ENCODE peak calls at places on chromosomes 3 and 15, in six cellular contexts. Y is cardiac muscle cell; Z is thoracic aorta; L is fibroblast of the aortic adventitia; T is AG10803; M is CD4-positive, alpha-beta T cell. H is an unnamed sample.

GRCh38 chr15:78082106-78082742 is 4.7 kb upstream of the TBC1D2B start:
- DNase-seq in Z (no peak), M (no peak), T (no peak), L (no peak), Y (no peak), H (no peak)

GRCh38 chr3:71962561-71963240 is 177.8 kb upstream of the PROK2 start:
- DNase-seq in M (no peak), T (peak), L (peak), Z (no peak), Y (no peak), H (no peak)

GRCh38 chr3:102460579-102460978 is 25.8 kb downstream of the ZPLD1 start:
- DNase-seq in T (no peak), Z (no peak), L (no peak), M (no peak), Y (no peak), H (no peak)

GRCh38 chr15:84813435-84813834 is 3.7 kb upstream of the ALPK3 start:
- DNase-seq in M (no peak), Z (no peak), T (no peak), Y (no peak), L (no peak), H (no peak)

GRCh38 chr15:101391981-101392566 is 97.0 kb upstream of the SNRPA1 start:
- DNase-seq in M (no peak), Z (no peak), T (no peak), Y (no peak), L (no peak), H (no peak)

GRCh38 chr3:58646503-58646902 is 20.1 kb downstream of the FAM3D start:
- DNase-seq in Y (no peak), M (no peak), T (peak), Z (no peak), L (peak), H (no peak)

GRCh38 chr15:97126556-97127233 is 796.2 kb downstream of the NR2F2 start:
- DNase-seq in T (no peak), Z (no peak), Y (no peak), M (no peak), L (no peak), H (no peak)

GRCh38 chr3:140595295-140595694 is 82.6 kb upstream of the TRIM42 start:
- DNase-seq in T (no peak), Z (no peak), L (peak), Y (no peak), M (no peak), H (no peak)

GRCh38 chr3:117285721-117286120 is 576.1 kb downstream of the TUSC7 start:
- DNase-seq in Z (no peak), M (no peak), T (no peak), Y (no peak), L (no peak), H (no peak)

GRCh38 chr3:171417813-171418212 is 42.4 kb downstream of the TNIK start:
- DNase-seq in Z (no peak), L (peak), M (no peak), Y (no peak), T (peak), H (no peak)

GRCh38 chr15:77851696-77852095 is 219.0 kb upstream of the LINGO1 start:
- DNase-seq in Z (no peak), M (no peak), L (no peak), T (no peak), Y (no peak), H (peak)

GRCh38 chr15:101504866-101505609 is 15.5 kb upstream of the PCSK6 start:
- DNase-seq in Z (no peak), M (no peak), Y (no peak), L (no peak), T (peak), H (no peak)

GRCh38 chr3:132210476-132211346 is 106.5 kb upstream of the ACP3 start:
- DNase-seq in M (no peak), L (no peak), Z (no peak), T (no peak), Y (peak), H (no peak)

GRCh38 chr3:75272708-75273107 is 391.4 kb upstream of the FRG2C start:
- DNase-seq in Z (no peak), M (no peak), L (peak), T (peak), Y (no peak), H (no peak)

GRCh38 chr3:151379083-151379734 is 5.3 kb downstream of the P2RY12 start:
- DNase-seq in Y (peak), T (no peak), Z (no peak), M (no peak), L (no peak), H (no peak)

GRCh38 chr15:40937762-40938529 is 8.8 kb downstream of the DLL4 start:
- DNase-seq in L (no peak), Z (no peak), Y (no peak), T (peak), M (no peak), H (no peak)

GRCh38 chr3:132407025-132407424 is 10.3 kb upstream of the DNAJC13 start:
- DNase-seq in Y (no peak), T (no peak), M (no peak), L (no peak), Z (no peak), H (no peak)

GRCh38 chr15:69398541-69398940 is 15.6 kb upstream of the KIF23 start:
- DNase-seq in T (peak), Z (no peak), L (no peak), Y (no peak), M (no peak), H (no peak)

GRCh38 chr3:65339160-65339559 is 651.4 kb upstream of the ADAMTS9 start:
- DNase-seq in T (no peak), L (no peak), Z (no peak), M (no peak), Y (no peak), H (no peak)

GRCh38 chr3:168545591-168545990 is 449.9 kb upstream of the GOLIM4 start:
- DNase-seq in L (peak), T (no peak), Z (no peak), M (no peak), Y (peak), H (no peak)

GRCh38 chr3:149277338-149277813 is 55.7 kb upstream of the CP start:
- DNase-seq in L (peak), T (peak), M (no peak), Y (no peak), Z (no peak), H (no peak)

GRCh38 chr3:72587282-72587681 is 261.0 kb downstream of the SHQ1 start:
- DNase-seq in L (no peak), Y (no peak), M (no peak), T (no peak), Z (no peak), H (no peak)

GRCh38 chr15:63858881-63859280 is 25.1 kb upstream of the HERC1 start:
- DNase-seq in L (peak), Z (no peak), Y (no peak), M (no peak), T (peak), H (no peak)

GRCh38 chr3:26536955-26537354 is 85.6 kb upstream of the LRRC3B start:
- DNase-seq in T (no peak), Z (no peak), L (no peak), Y (no peak), M (no peak), H (no peak)

GRCh38 chr15:65211157-65211982 is at the start of gene CILP:
- DNase-seq in Z (no peak), M (no peak), Y (peak), L (peak), T (peak), H (no peak)

GRCh38 chr3:184144505-184144904 is 9.3 kb downstream of the EIF2B5 start:
- DNase-seq in Y (no peak), M (no peak), Z (no peak), L (no peak), T (no peak), H (peak)

GRCh38 chr15:97479957-97480356 is 480.5 kb upstream of the ARRDC4 start:
- DNase-seq in Z (no peak), L (no peak), T (no peak), Y (no peak), M (no peak), H (no peak)

GRCh38 chr3:189967254-189967865 is 153.3 kb downstream of the P3H2 start:
- DNase-seq in L (peak), T (peak), Z (no peak), Y (peak), M (no peak), H (no peak)

GRCh38 chr3:94115482-94115881 is 52.6 kb downstream of the NSUN3 start:
- DNase-seq in T (peak), Z (no peak), Y (no peak), L (peak), M (no peak), H (no peak)

GRCh38 chr15:82126346-82126745 is 80.5 kb upstream of the MEX3B start:
- DNase-seq in Y (no peak), L (no peak), T (no peak), Z (no peak), M (no peak), H (no peak)

GRCh38 chr3:18223591-18224338 is 201.4 kb downstream of the SATB1 start:
- DNase-seq in Y (no peak), Z (no peak), L (no peak), M (no peak), T (no peak), H (no peak)

GRCh38 chr15:77333166-77333565 is 86.7 kb downstream of the PEAK1 start:
- DNase-seq in M (no peak), Z (no peak), T (no peak), Y (no peak), L (no peak), H (no peak)

GRCh38 chr3:105938101-105938500 is 69.3 kb upstream of the CBLB start:
- DNase-seq in M (no peak), Z (no peak), Y (no peak), T (peak), L (peak), H (no peak)

GRCh38 chr3:151707216-151707615 is 26.5 kb upstream of the AADACL2 start:
- DNase-seq in T (no peak), Y (no peak), Z (no peak), M (no peak), L (peak), H (no peak)

GRCh38 chr15:66744610-66745279 is 42.7 kb downstream of the SMAD6 start:
- DNase-seq in L (no peak), Z (no peak), T (no peak), M (no peak), Y (no peak), H (peak)
- TF ChIP-seq CTCF in L (peak), Z (no peak), T (peak), M (no peak), Y (no peak), H (no peak)

GRCh38 chr3:115937054-115937453 is 313.7 kb downstream of the GAP43 start:
- DNase-seq in Y (no peak), M (no peak), Z (no peak), T (no peak), L (peak), H (no peak)
- TF ChIP-seq CTCF in Y (peak), M (no peak), Z (no peak), T (peak), L (peak), H (no peak)

GRCh38 chr15:66292261-66293084 is 895 bp upstream of the DIS3L start:
- DNase-seq in T (no peak), M (no peak), L (no peak), Z (no peak), Y (no peak), H (no peak)

GRCh38 chr15:66291816-66292215 is 1.6 kb upstream of the DIS3L start:
- DNase-seq in M (no peak), T (peak), Y (no peak), L (no peak), Z (no peak), H (no peak)

GRCh38 chr15:66290007-66290406 is 3.4 kb upstream of the DIS3L start:
- DNase-seq in T (no peak), L (no peak), Y (no peak), M (no peak), Z (no peak), H (no peak)

GRCh38 chr15:66288796-66289195 is 4.6 kb upstream of the DIS3L start:
- DNase-seq in L (peak), M (no peak), Z (no peak), T (peak), Y (no peak), H (no peak)

DNA sequence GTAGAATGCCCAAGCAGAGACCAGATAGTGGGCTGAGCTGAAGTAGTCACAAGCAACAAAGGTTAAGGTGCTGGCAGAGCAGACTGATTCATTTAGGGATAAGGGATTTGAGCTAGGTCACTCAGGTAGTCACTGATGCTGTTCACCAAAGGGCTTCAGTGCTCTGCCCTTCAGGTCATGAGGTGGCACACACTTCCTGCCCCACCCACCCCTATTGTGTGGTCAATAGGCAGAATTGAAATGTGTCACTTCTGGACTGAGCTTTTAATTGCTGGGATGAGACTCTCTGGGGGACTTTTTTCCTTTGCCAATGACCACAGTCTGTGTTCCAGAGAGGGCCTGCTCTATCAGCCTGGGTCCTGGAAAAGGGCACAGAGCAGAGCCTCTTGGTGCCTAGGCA is 2.9 kb upstream of the DIS3L start:
- DNase-seq in Y (no peak), Z (no peak), M (no peak), T (no peak), L (no peak), H (no peak)
- TF ChIP-seq CTCF in Y (no peak), Z (no peak), M (no peak), T (no peak), L (no peak), H (no peak)

GRCh38 chr3:48564022-48564421 is 441 bp upstream of the UCN2 start:
- DNase-seq in M (peak), Y (no peak), T (peak), Z (no peak), L (peak), H (no peak)
- TF ChIP-seq CTCF in M (no peak), Y (no peak), T (peak), Z (no peak), L (no peak), H (no peak)

GRCh38 chr3:15974647-15975046 is 176.9 kb upstream of the ANKRD28 start:
- DNase-seq in L (no peak), Y (no peak), M (no peak), T (no peak), Z (no peak), H (no peak)
- TF ChIP-seq CTCF in L (no peak), Y (no peak), M (no peak), T (no peak), Z (no peak), H (no peak)

DNA sequence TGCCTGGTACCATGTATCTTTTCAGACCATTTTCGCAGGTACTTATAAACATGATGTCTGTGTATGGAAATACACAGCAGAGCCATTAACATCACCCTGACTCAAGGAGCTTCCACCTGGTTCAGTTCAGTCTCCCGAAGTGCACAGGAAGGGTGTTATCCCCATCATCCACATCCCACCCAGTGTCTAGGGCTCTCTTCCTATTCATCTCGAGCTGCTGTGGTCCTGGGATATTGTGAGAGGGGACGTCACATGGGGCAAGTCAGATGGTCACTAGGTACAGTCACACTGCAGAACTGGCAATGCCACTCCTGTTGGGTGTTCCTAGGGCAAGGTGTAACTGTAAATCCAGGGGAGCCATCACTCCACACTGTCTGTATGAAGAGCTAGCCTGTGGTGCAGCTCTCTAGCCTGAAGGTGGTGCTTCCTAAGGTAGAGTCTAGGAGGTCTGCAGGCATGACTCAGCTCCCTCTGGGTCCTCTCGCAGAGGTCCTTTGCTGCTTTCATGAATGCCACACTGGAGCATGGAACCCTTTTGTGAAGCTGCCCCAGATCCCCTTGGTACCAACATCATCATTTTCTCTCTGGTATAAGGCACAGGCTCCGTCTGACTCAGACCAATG is 13.9 kb downstream of the ISLR2 start:
- DNase-seq in Y (no peak), T (no peak), L (no peak), Z (no peak), M (no peak), H (no peak)
- TF ChIP-seq CTCF in Y (no peak), T (no peak), L (no peak), Z (no peak), M (no peak), H (no peak)

GRCh38 chr3:61562042-61562809 is 855 bp downstream of the PTPRG start:
- DNase-seq in T (peak), Y (peak), M (no peak), Z (no peak), L (peak), H (peak)

GRCh38 chr3:61561374-61562041 is at the start of gene PTPRG:
- DNase-seq in T (peak), Y (peak), Z (peak), M (no peak), L (peak), H (peak)

GRCh38 chr3:61562810-61563613 is 1.6 kb downstream of the PTPRG start:
- DNase-seq in L (peak), M (no peak), T (peak), Y (peak), Z (no peak), H (peak)

GRCh38 chr3:61559108-61559731 is 2.2 kb upstream of the PTPRG start:
- DNase-seq in Y (no peak), L (peak), M (no peak), Z (no peak), T (peak), H (no peak)

DNA sequence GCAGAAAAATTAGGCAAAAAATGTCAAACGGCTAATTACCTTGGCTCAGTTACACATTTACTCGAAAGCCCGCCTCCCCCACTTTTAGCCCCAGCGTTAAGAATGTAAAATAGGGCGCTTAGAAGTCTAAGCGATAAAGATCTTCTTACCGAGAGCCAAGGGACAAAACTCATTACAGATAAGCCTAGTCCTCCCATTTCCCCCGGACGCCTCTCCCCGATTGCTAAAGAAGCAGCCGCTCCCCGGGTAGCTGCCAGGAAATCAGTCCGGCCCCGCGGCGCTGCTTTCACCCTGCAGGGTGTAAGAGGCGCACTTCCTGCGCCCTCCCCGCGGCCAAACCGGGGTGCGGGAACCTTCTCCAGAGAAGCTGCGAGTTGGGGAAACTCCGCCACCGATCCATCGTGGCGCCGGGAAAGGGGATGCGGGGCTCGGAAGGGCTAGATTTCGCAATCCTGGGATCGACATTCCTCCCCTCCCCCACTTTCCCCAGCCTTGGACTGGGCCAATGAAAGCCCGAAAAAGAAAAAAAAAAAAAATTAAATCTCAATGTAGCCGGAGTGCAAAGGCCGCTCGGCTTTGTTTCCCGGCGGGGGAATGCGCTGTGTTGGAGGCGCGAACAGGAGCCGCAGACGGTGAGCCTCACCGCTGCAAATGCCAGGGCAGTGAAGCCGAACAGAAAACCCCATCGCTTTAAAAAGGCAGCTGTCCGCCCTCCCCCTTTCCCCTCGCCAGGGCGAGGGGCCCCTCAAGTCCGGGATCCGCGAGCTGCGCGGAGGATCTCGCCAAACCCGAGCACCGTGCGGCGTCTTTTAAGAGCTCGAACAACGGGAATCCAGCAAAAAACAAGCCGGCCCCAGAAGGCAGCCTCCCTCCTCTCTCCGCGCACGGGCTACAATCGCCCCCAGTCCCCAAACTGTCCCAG is 658 bp upstream of the PTPRG start:
- DNase-seq in L (peak), Z (peak), M (no peak), T (peak), Y (peak), H (peak)
- TF ChIP-seq CTCF in L (peak), Z (peak), M (no peak), T (no peak), Y (peak), H (no peak)

H was measured in right lobe of liver.